ENCODE peak calls at places on chromosomes 11 and 22, in seven cellular contexts. K, Y, M, P, Q, Z and X are unnamed samples.

GRCh38 chr11:61429346-61429690 is 457 bp downstream of the CPSF7 start:
- DNase-seq in K (peak; percentile 28), Y (peak; percentile 92), M (peak; percentile 75), P (peak; percentile 48), Q (peak; percentile 73), Z (peak; percentile 15), X (peak; percentile 44)

GRCh38 chr22:49460662-49461371 is 366.9 kb downstream of the BRD1 start:
- DNase-seq in K (no peak), Y (no peak), M (no peak), P (no peak), Q (no peak), Z (no peak), X (no peak)

GRCh38 chr22:49369726-49370717 is 457.7 kb downstream of the BRD1 start:
- DNase-seq in K (no peak), Y (peak; percentile 68), M (no peak), P (peak; percentile 15), Q (peak; percentile 6), Z (no peak), X (no peak)

GRCh38 chr11:114942207-114942606 is 263.9 kb downstream of the NXPE2 start:
- DNase-seq in K (no peak), Y (no peak), M (no peak), P (no peak), Q (no peak), Z (no peak), X (no peak)

GRCh38 chr11:17517186-17517585 is 27.0 kb downstream of the USH1C start:
- DNase-seq in K (no peak), Y (no peak), M (no peak), P (no peak), Q (no peak), Z (no peak), X (no peak)

GRCh38 chr11:103483996-103484395 is 374.8 kb downstream of the DYNC2H1 start:
- DNase-seq in K (no peak), Y (no peak), M (no peak), P (no peak), Q (no peak), Z (no peak), X (no peak)

GRCh38 chr11:64101461-64101860 is 64.5 kb downstream of the MACROD1 start:
- DNase-seq in K (peak; percentile 23), Y (no peak), M (no peak), P (no peak), Q (no peak), Z (no peak), X (no peak)

GRCh38 chr11:21142007-21142406 is 472.6 kb downstream of the NELL1 start:
- DNase-seq in K (no peak), Y (no peak), M (no peak), P (no peak), Q (no peak), Z (no peak), X (no peak)

GRCh38 chr11:114606003-114606801 is 10.6 kb upstream of the NXPE4 start:
- DNase-seq in K (no peak), Y (no peak), M (no peak), P (no peak), Q (no peak), Z (no peak), X (no peak)

GRCh38 chr11:80592546-80592945 is 1151.7 kb upstream of the TENM4 start:
- DNase-seq in K (no peak), Y (no peak), M (no peak), P (no peak), Q (no peak), Z (no peak), X (no peak)

GRCh38 chr11:80598905-80599304 is 1158.1 kb upstream of the TENM4 start:
- DNase-seq in K (no peak), Y (no peak), M (no peak), P (no peak), Q (no peak), Z (no peak), X (no peak)

GRCh38 chr11:80595011-80595410 is 1154.2 kb upstream of the TENM4 start:
- DNase-seq in K (no peak), Y (no peak), M (no peak), P (no peak), Q (no peak), Z (no peak), X (no peak)

GRCh38 chr11:80593981-80594380 is 1153.2 kb upstream of the TENM4 start:
- DNase-seq in K (no peak), Y (no peak), M (no peak), P (no peak), Q (no peak), Z (no peak), X (peak; percentile 9)

DNA sequence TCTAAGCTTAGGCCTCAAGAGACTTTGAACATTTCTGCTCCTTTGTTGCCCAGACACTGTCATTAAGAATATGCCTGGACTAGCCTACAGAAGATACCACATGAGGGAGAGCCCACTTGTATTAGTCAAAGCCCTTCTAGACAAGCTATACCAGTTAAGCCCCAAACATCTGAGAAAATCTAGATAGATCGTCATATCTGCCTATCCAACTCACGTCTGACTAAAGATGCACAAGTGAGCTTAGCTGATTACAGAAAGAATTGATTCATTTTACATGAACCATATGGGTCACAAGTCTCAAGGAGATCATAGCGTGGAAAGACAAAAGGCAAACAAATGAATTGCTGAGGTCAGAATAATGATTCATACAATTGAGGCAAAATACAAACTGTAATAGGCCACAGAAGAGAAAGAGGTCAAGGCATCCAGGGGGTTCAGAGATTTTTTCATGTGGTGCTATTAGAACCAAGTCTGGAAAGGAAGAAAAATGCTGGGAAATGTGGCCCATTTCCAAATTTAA is 1155.5 kb upstream of the TENM4 start:
- DNase-seq in K (no peak), Y (no peak), M (no peak), P (no peak), Q (no peak), Z (no peak), X (no peak)
- TF ChIP-seq POLR2A in K (no peak), Y (no peak), M (no peak), P (no peak), Q (no peak), Z (no peak), X (no peak)

GRCh38 chr22:31613904-31614296 is 48.1 kb downstream of the PISD start:
- DNase-seq in K (no peak), Y (no peak), M (no peak), P (no peak), Q (no peak), Z (no peak), X (no peak)
- TF ChIP-seq POLR2A in K (no peak), Y (no peak), M (no peak), P (no peak), Q (no peak), Z (no peak), X (no peak)

GRCh38 chr11:34747261-34747660 is 126.4 kb downstream of the EHF start:
- DNase-seq in K (no peak), Y (no peak), M (no peak), P (no peak), Q (no peak), Z (no peak), X (no peak)

GRCh38 chr11:34748036-34748435 is 127.1 kb downstream of the EHF start:
- DNase-seq in K (no peak), Y (no peak), M (no peak), P (no peak), Q (no peak), Z (no peak), X (no peak)

GRCh38 chr11:34745209-34745608 is 124.3 kb downstream of the EHF start:
- DNase-seq in K (no peak), Y (no peak), M (no peak), P (peak; percentile 31), Q (no peak), Z (no peak), X (no peak)

GRCh38 chr11:34749666-34750659 is 129.1 kb downstream of the EHF start:
- DNase-seq in K (peak; percentile 89), Y (no peak), M (peak; percentile 72), P (peak; percentile 94), Q (no peak), Z (no peak), X (no peak)

GRCh38 chr11:34744511-34744910 is 123.6 kb downstream of the EHF start:
- DNase-seq in K (no peak), Y (no peak), M (no peak), P (no peak), Q (no peak), Z (no peak), X (no peak)
- TF ChIP-seq POLR2A in K (no peak), Y (no peak), M (no peak), P (no peak), Q (no peak), Z (no peak), X (no peak)

GRCh38 chr11:78188809-78189724 is at the start of gene USP35:
- DNase-seq in K (no peak), Y (peak; percentile 84), M (peak; percentile 62), P (no peak), Q (no peak), Z (no peak), X (no peak)
- TF ChIP-seq POLR2A in K (no peak), Y (no peak), M (no peak), P (no peak), Q (peak; percentile 37), Z (no peak), X (peak; percentile 36)

GRCh38 chr11:128448487-128448886 is 138.9 kb downstream of the ETS1 start:
- DNase-seq in K (no peak), Y (no peak), M (no peak), P (peak; percentile 76), Q (no peak), Z (peak; percentile 95), X (peak; percentile 35)
- TF ChIP-seq POLR2A in K (no peak), Y (no peak), M (no peak), P (no peak), Q (no peak), Z (no peak), X (no peak)

DNA sequence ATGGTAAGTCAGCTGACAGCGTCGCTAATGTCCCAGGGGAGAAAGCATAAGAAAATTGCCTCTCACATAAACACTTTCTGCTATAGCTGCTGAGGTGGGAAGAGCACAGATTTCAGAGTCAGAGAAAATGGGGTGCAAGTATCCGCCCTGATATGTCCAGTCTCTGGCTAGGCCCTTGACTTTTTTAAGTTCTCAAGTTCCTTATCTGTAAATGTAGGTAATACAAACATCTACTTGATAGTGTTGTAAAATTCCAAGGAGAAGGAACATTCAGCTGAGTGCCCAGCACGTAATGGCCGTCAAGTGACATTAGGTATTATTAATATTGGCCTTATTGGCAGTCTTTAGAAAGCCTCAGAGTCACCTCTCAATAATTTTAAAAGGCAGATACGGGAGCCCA is 143.6 kb downstream of the NTM start:
- DNase-seq in K (no peak), Y (no peak), M (no peak), P (no peak), Q (no peak), Z (no peak), X (no peak)
- TF ChIP-seq POLR2A in K (no peak), Y (no peak), M (no peak), P (no peak), Q (no peak), Z (no peak), X (no peak)

GRCh38 chr11:73716153-73717056 is 44.5 kb downstream of the RAB6A start:
- DNase-seq in K (no peak), Y (no peak), M (no peak), P (no peak), Q (no peak), Z (no peak), X (no peak)

GRCh38 chr11:73715551-73715950 is 45.3 kb downstream of the RAB6A start:
- DNase-seq in K (no peak), Y (no peak), M (no peak), P (no peak), Q (no peak), Z (no peak), X (no peak)

DNA sequence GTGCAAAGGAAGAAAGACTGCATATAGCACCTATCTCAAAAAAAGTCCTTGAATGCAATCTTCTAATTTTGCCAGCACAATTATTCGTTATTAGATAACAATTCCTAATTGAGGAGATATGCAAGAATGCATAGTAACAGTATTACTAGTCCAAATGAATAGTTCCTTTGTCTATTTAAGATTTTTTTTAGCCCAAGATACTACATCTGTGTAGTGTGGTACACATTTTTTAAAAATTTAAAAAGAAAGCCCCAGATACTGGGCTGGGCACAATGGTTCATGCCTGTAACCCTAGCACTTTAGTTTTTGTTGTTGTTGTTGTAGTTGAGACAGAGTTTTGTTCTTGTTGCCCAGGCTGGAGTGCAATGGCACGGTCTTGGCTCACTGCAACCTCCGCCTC is 43.7 kb downstream of the RAB6A start:
- DNase-seq in K (no peak), Y (no peak), M (no peak), P (no peak), Q (no peak), Z (no peak), X (no peak)
- TF ChIP-seq POLR2A in K (no peak), Y (no peak), M (no peak), P (no peak), Q (no peak), Z (no peak), X (no peak)